ENCODE peak calls at places on chromosomes 2 and 18, in seven cellular contexts. S, Y, R, X, P, U and D are unnamed samples.

GRCh38 chr2:132943829-132944228 is 273.8 kb upstream of the LYPD1 start:
- DNase-seq in S (no peak), X (no peak), Y (no peak), R (no peak), P (no peak), U (no peak), D (peak)

GRCh38 chr2:29106980-29107388 is 8.2 kb upstream of the CLIP4 start:
- DNase-seq in R (no peak), U (no peak), P (no peak), S (no peak), Y (no peak), X (no peak), D (no peak)

GRCh38 chr2:58045580-58046334 is 849 bp upstream of the VRK2 start:
- DNase-seq in R (no peak), S (peak), X (no peak), U (peak), P (no peak), Y (no peak), D (peak)

GRCh38 chr2:240623531-240624010 is 1.7 kb upstream of the GPR35 start:
- DNase-seq in Y (peak), R (no peak), U (no peak), P (peak), S (peak), X (no peak), D (peak)

GRCh38 chr2:95208101-95208500 is 780 bp downstream of the ZNF892 start:
- DNase-seq in S (no peak), Y (no peak), U (no peak), X (no peak), R (no peak), P (no peak), D (no peak)

GRCh38 chr2:176445831-176446433 is 176.7 kb downstream of the MTX2 start:
- DNase-seq in Y (no peak), R (no peak), X (no peak), U (no peak), P (no peak), S (no peak), D (no peak)

GRCh38 chr2:8534729-8535397 is 147.0 kb upstream of the ID2 start:
- DNase-seq in X (no peak), P (peak), R (no peak), Y (peak), U (peak), S (no peak), D (peak)

GRCh38 chr2:239187464-239188253 is 213.2 kb downstream of the HDAC4 start:
- DNase-seq in S (no peak), R (no peak), X (peak), Y (peak), P (no peak), U (no peak), D (no peak)

GRCh38 chr2:10326151-10326616 is 23.5 kb downstream of the HPCAL1 start:
- DNase-seq in X (no peak), R (no peak), S (no peak), Y (no peak), P (no peak), U (no peak), D (no peak)

GRCh38 chr2:104563398-104564024 is 290.4 kb upstream of the POU3F3 start:
- DNase-seq in X (no peak), S (no peak), Y (no peak), P (no peak), R (no peak), U (no peak), D (no peak)

GRCh38 chr2:232126301-232127085 is 165.0 kb downstream of the DIS3L2 start:
- DNase-seq in X (no peak), S (no peak), U (no peak), P (no peak), R (no peak), Y (peak), D (no peak)

GRCh38 chr18:78683191-78684010 is 296.2 kb upstream of the SALL3 start:
- DNase-seq in U (no peak), X (no peak), P (no peak), S (no peak), R (no peak), Y (no peak), D (no peak)

GRCh38 chr18:44799422-44800421 is 119.0 kb downstream of the SETBP1 start:
- DNase-seq in S (peak), X (no peak), Y (no peak), U (no peak), R (no peak), P (no peak), D (no peak)

GRCh38 chr2:218691234-218691633 is 19.3 kb downstream of the STK36 start:
- DNase-seq in Y (no peak), R (no peak), P (no peak), U (no peak), S (no peak), X (no peak), D (no peak)

GRCh38 chr2:10382313-10383061 is 65.6 kb downstream of the ODC1 start:
- DNase-seq in P (no peak), X (no peak), Y (no peak), U (peak), S (peak), R (no peak), D (peak)